ENCODE peak calls at places on chromosomes 16 and 17, in six cellular contexts. S, K, I, B, Z and J are unnamed samples.

GRCh38 chr17:30091771-30092170 is 24.8 kb upstream of the NSRP1 start:
- DNase-seq in I (no peak), Z (no peak), S (no peak), B (no peak), K (no peak), J (no peak)

GRCh38 chr17:17073627-17074521 is 31.6 kb downstream of the MPRIP start:
- DNase-seq in K (no peak), S (no peak), I (no peak), B (no peak), Z (no peak), J (no peak)

GRCh38 chr16:12289175-12290063 is 312.9 kb downstream of the SNX29 start:
- DNase-seq in K (no peak), B (no peak), Z (no peak), I (no peak), S (no peak), J (no peak)

GRCh38 chr16:19235886-19236285 is 49.6 kb upstream of the CLEC19A start:
- DNase-seq in Z (no peak), S (no peak), B (no peak), I (no peak), K (no peak), J (no peak)

GRCh38 chr17:49964539-49965521 is 4.2 kb upstream of the DLX4 start:
- DNase-seq in S (no peak), K (peak), I (no peak), B (no peak), Z (no peak), J (no peak)

GRCh38 chr17:32536736-32537646 is 50.2 kb downstream of the CDK5R1 start:
- DNase-seq in I (no peak), K (no peak), B (no peak), Z (no peak), S (no peak), J (no peak)

GRCh38 chr16:75341934-75342811 is 90.7 kb upstream of the BCAR1 start:
- DNase-seq in K (no peak), B (no peak), Z (no peak), I (no peak), S (no peak), J (peak)

GRCh38 chr17:81601525-81602120 is 35.3 kb downstream of the NPLOC4 start:
- DNase-seq in I (no peak), K (peak), Z (peak), S (no peak), B (no peak), J (no peak)

GRCh38 chr17:77174928-77175720 is 34.4 kb downstream of the SEC14L1 start:
- DNase-seq in I (no peak), Z (no peak), B (no peak), S (no peak), K (no peak), J (no peak)

GRCh38 chr17:50100921-50101345 is 5.8 kb downstream of the PDK2 start:
- DNase-seq in Z (no peak), B (no peak), I (no peak), S (no peak), K (no peak), J (no peak)

GRCh38 chr16:86520317-86521210 is 10.2 kb downstream of the FOXF1 start:
- DNase-seq in Z (no peak), S (no peak), I (no peak), K (no peak), B (no peak), J (no peak)

GRCh38 chr17:49035470-49036269 is 38.5 kb downstream of the IGF2BP1 start:
- DNase-seq in I (peak), K (peak), Z (no peak), S (no peak), B (no peak), J (no peak)

GRCh38 chr17:17672453-17673368 is 8.5 kb upstream of the RAI1 start:
- DNase-seq in K (no peak), B (no peak), Z (no peak), I (no peak), S (no peak), J (no peak)

GRCh38 chr16:31421587-31421986 is 6.6 kb downstream of the COX6A2 start:
- DNase-seq in K (peak), Z (no peak), B (peak), S (no peak), I (no peak), J (no peak)

GRCh38 chr17:30021708-30022317 is 80.4 kb downstream of the EFCAB5 start:
- DNase-seq in Z (peak), S (no peak), K (peak), I (no peak), B (no peak), J (peak)

GRCh38 chr16:66020642-66021041 is 345.8 kb upstream of the CDH5 start:
- DNase-seq in B (no peak), Z (peak), S (no peak), I (no peak), K (no peak), J (no peak)

GRCh38 chr17:28379814-28380571 is 8.5 kb downstream of the SARM1 start:
- DNase-seq in Z (no peak), S (no peak), B (no peak), I (no peak), K (no peak), J (no peak)

GRCh38 chr16:86609115-86609514 is 30.8 kb downstream of the FOXL1 start:
- DNase-seq in K (no peak), Z (no peak), B (no peak), I (no peak), S (no peak), J (no peak)

GRCh38 chr17:78600181-78600651 is 23.0 kb upstream of the DNAH17 start:
- DNase-seq in Z (no peak), S (no peak), B (no peak), K (no peak), I (no peak), J (no peak)

GRCh38 chr16:50390914-50391700 is 22.3 kb upstream of the BRD7 start:
- DNase-seq in I (no peak), B (no peak), S (no peak), Z (no peak), K (no peak), J (no peak)

GRCh38 chr17:41689497-41690299 is 1.0 kb downstream of the EIF1 start:
- DNase-seq in K (peak), B (no peak), S (no peak), I (no peak), Z (no peak), J (no peak)

GRCh38 chr17:57226793-57227192 is 29.5 kb upstream of the MSI2 start:
- DNase-seq in I (no peak), Z (no peak), K (no peak), B (no peak), S (no peak), J (no peak)

GRCh38 chr17:73799091-73799490 is 154.8 kb upstream of the SDK2 start:
- DNase-seq in S (no peak), K (no peak), I (no peak), Z (no peak), B (no peak), J (no peak)

GRCh38 chr16:85514601-85515318 is 98.4 kb upstream of the GSE1 start:
- DNase-seq in Z (peak), B (no peak), K (no peak), S (no peak), I (peak), J (peak)

GRCh38 chr16:87186876-87187533 is 130.2 kb downstream of the C16orf95 start:
- DNase-seq in K (no peak), B (no peak), I (no peak), S (no peak), Z (no peak), J (no peak)

GRCh38 chr17:10775740-10776333 is 28.1 kb downstream of the TMEM238L start:
- DNase-seq in Z (no peak), K (no peak), B (no peak), I (no peak), S (no peak), J (no peak)

GRCh38 chr17:74523308-74523707 is 8.0 kb downstream of the CD300LB start:
- DNase-seq in B (no peak), S (no peak), Z (no peak), I (peak), K (no peak), J (no peak)

GRCh38 chr17:11601661-11602060 is 3.4 kb downstream of the DNAH9 start:
- DNase-seq in Z (no peak), S (no peak), K (no peak), B (no peak), I (no peak), J (no peak)